ENCODE peak calls at places on chromosome 22, in four cellular contexts. A is psoas muscle, R is Karpas-422, U is lower leg skin. I is an unnamed sample.

GRCh38 chr22:22836635-22837034 is 51.0 kb upstream of the IGLL5 start:
- DNase-seq in U (no peak), R (no peak), A (no peak), I (no peak)

GRCh38 chr22:49858827-49859226 is 5.2 kb downstream of the ZBED4 start:
- DNase-seq in A (no peak), R (no peak), U (no peak), I (no peak)

GRCh38 chr22:36368359-36368983 is 19.3 kb downstream of the MYH9 start:
- DNase-seq in U (no peak), A (no peak), R (no peak), I (peak; percentile 65)

GRCh38 chr22:36344106-36344827 is 43.5 kb downstream of the MYH9 start:
- DNase-seq in A (no peak), R (no peak), U (no peak), I (no peak)

GRCh38 chr22:41512421-41513194 is 31.7 kb downstream of the POLR3H start:
- DNase-seq in A (peak; percentile 87), R (peak; percentile 45), U (no peak), I (no peak)

GRCh38 chr22:48496987-48497650 is 1330.6 kb downstream of the BRD1 start:
- DNase-seq in A (peak; percentile 43), U (no peak), R (no peak), I (no peak)

GRCh38 chr22:23269441-23270211 is 89.3 kb downstream of the BCR start:
- DNase-seq in R (peak; percentile 92), A (no peak), U (no peak), I (no peak)

GRCh38 chr22:50523458-50523805 is 2.0 kb downstream of the SCO2 start:
- DNase-seq in R (no peak), U (no peak), A (no peak), I (no peak)

GRCh38 chr22:50705219-50705691 is 32.6 kb downstream of the SHANK3 start:
- DNase-seq in A (peak; percentile 61), R (no peak), U (no peak), I (no peak)

GRCh38 chr22:50027639-50028537 is 15.3 kb upstream of the IL17REL start:
- DNase-seq in R (peak; percentile 53), U (peak; percentile 86), A (no peak), I (peak; percentile 71)

GRCh38 chr22:20205964-20206708 is 55.3 kb upstream of the CCDC188 start:
- DNase-seq in A (peak; percentile 74), R (peak; percentile 92), U (peak; percentile 91), I (peak; percentile 45)

GRCh38 chr22:38566726-38567504 is 3.1 kb downstream of the DMC1 start:
- DNase-seq in A (no peak), U (no peak), R (no peak), I (no peak)

GRCh38 chr22:20738394-20739089 is 35.4 kb upstream of the SERPIND1 start:
- DNase-seq in U (no peak), R (no peak), A (no peak), I (no peak)

GRCh38 chr22:24147666-24148065 is 33.6 kb upstream of the SUSD2 start:
- DNase-seq in A (no peak), R (no peak), U (no peak), I (no peak)

GRCh38 chr22:46202897-46203589 is 47.0 kb downstream of the CDPF1 start:
- DNase-seq in R (no peak), A (no peak), U (no peak), I (no peak)

GRCh38 chr22:24153959-24154358 is 27.3 kb upstream of the SUSD2 start:
- DNase-seq in A (no peak), R (no peak), U (no peak), I (no peak)

GRCh38 chr22:46937185-46937584 is 174.7 kb downstream of the TBC1D22A start:
- DNase-seq in A (no peak), R (no peak), U (peak; percentile 34), I (no peak)

GRCh38 chr22:19576460-19577421 is 52.5 kb upstream of the CLDN5 start:
- DNase-seq in A (no peak), R (no peak), U (peak; percentile 86), I (no peak)

DNA sequence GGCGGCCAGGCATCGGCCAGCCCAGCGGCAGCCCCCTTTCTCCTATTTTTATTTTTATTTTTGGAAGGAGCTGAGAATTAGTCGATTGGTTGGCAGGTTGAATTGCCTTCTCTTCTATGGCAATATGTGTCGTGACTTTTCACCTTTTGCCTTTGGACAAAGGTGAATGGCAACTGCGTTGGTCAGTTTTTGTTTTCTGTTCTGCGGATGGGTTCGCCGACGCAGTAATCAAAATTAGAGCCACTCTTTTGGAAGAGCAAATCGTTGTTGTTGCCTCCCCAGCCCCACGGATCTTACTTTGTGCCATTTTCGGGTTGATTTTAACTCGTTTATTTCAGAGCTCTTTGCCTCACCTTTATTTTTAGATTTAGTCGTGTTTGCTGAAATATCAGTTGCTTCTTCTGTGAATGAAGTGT is 1.5 kb downstream of the CECR2 start:
- DNase-seq in U (no peak), A (no peak), R (no peak), I (no peak)
- H3K4me3 ChIP-seq in U (peak overlapping the region; percentile 50), A (peak overlapping the region; percentile 92), R (no peak overlapping the region), I (peak overlapping the region; percentile 54)

GRCh38 chr22:42856179-42856864 is 751 bp downstream of the ARFGAP3 start:
- DNase-seq in A (peak; percentile 84), R (peak; percentile 59), U (peak; percentile 92), I (no peak)

GRCh38 chr22:42856865-42857704 is at the start of gene ARFGAP3:
- DNase-seq in A (peak; percentile 97), R (peak; percentile 97), U (peak; percentile 98), I (peak; percentile 93)

GRCh38 chr22:42855211-42855610 is 1.9 kb downstream of the ARFGAP3 start:
- DNase-seq in A (no peak), U (no peak), R (no peak), I (no peak)

GRCh38 chr22:42855726-42856125 is 1.3 kb downstream of the ARFGAP3 start:
- DNase-seq in U (no peak), A (no peak), R (no peak), I (no peak)

GRCh38 chr22:42857845-42858481 is 890 bp upstream of the ARFGAP3 start:
- DNase-seq in R (no peak), A (no peak), U (no peak), I (no peak)
- H3K4me3 ChIP-seq in R (no peak overlapping the region), A (peak overlapping the region; percentile 91), U (no peak overlapping the region), I (peak overlapping the region; percentile 86)

GRCh38 chr22:40077646-40078016 is 82.9 kb downstream of the FAM83F start:
- DNase-seq in A (no peak), R (no peak), U (no peak), I (no peak)
- H3K4me3 ChIP-seq in A (no peak overlapping the region), R (no peak overlapping the region), U (no peak overlapping the region), I (no peak overlapping the region)

DNA sequence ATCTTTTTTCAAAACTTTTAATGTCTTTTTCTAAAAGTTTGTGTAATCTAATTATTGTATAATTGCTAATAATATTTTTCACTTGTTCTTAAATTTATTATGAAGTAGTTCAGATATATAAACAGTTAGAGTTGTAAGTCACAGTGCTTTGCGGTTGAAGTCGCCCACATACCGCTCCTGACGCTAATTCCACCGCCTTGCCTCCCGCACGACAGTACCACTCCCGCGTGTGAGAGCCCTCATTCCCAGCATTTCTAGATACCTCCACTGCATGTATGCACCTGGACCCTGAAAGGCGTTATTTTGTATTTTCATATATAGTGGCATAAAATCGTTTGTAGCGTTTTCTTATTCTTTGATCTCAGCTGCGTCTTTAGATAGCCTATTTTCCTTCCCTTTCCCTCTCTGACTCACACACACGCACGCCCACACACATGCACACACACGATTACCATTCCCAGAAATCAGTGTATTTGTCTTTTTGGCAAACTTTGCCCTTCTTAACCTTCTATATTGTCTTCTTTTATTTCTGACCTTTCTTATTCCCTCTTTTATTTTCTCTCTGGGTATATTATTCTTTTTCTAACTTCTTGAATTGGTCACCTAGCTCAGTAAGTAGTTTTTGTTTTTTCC is 56.4 kb upstream of the PITPNB start:
- DNase-seq in R (no peak), U (peak; percentile 74), A (no peak), I (no peak)
- H3K4me3 ChIP-seq in R (no peak overlapping the region), U (no peak overlapping the region), A (no peak overlapping the region), I (no peak overlapping the region)

GRCh38 chr22:31100762-31101525 is 6.4 kb downstream of the SELENOM start:
- DNase-seq in U (no peak), R (no peak), A (no peak), I (no peak)
- H3K4me3 ChIP-seq in U (no peak overlapping the region), R (no peak overlapping the region), A (no peak overlapping the region), I (no peak overlapping the region)

DNA sequence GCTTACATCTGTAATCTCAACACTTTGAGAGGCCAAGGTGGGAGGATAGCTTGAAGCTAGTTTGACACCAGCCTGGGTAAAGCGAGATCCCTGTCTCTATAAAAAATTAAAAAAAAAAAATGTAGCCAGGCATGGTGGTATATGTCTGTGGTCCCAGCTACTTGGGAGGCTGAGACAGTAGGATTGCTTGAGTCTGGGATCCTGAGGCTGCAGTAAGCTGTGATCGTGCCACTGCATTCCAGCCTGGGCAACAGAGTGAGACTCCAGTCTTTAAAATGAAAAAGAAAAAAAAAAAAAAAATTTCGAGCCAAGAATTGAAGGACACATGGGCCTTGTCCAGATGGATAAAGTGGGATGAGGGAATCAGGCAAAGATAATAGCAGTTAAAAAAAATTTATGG is 62.5 kb downstream of the MTMR3 start:
- DNase-seq in U (no peak), A (no peak), R (no peak), I (no peak)
- H3K4me3 ChIP-seq in U (no peak overlapping the region), A (no peak overlapping the region), R (no peak overlapping the region), I (no peak overlapping the region)

DNA sequence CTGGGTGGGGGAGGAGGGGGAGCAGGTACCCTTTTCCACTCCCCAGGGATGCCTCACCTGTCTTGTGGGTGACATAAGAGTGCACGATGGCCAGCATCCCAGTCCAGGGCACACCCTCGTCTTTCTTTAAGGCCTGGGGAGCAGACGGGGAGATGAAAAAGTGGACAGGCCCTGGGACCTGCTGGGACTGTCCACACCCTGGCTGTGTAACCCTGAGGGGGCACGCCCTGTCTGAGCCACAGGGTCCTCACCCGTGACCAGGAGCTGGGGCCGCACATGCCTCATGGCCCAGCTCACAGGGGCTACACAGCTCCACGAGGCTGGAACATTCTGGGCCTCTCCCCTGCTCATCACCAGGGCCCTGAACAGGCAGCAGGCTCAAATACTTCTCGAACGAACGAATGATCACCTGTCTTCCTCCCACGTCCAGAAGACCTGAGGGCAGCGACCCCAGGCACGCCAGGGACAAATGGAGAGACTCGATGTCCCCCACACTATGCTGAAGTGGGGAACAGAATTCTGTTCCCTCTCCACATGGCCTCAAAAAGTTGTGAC is 123.9 kb downstream of the PHF21B start:
- DNase-seq in U (peak; percentile 54), A (no peak), R (no peak), I (no peak)
- H3K4me3 ChIP-seq in U (no peak overlapping the region), A (no peak overlapping the region), R (no peak overlapping the region), I (no peak overlapping the region)

GRCh38 chr22:18148508-18148965 is 1.4 kb upstream of the USP18 start:
- DNase-seq in U (peak; percentile 85), A (no peak), R (no peak), I (no peak)
- H3K4me3 ChIP-seq in U (no peak overlapping the region), A (no peak overlapping the region), R (no peak overlapping the region), I (no peak overlapping the region)

I was measured in breast epithelium.